ENCODE peak calls at places on chromosome 5, in eight cellular contexts. One of them, this sample, is unnamed.

GRCh38 chr5:76388791-76389512 is 14.1 kb upstream of the IQGAP2 start:
- DNase-seq in uterus: no peak
- DNase-seq in brain microvascular endothelial cell: no peak
- DNase-seq in astrocyte of the spinal cord: no peak
- DNase-seq in pancreas: no peak
- DNase-seq in fibroblast of the aortic adventitia: no peak
- DNase-seq in endodermal cell: no peak
- DNase-seq in CD8-positive, alpha-beta memory T cell: no peak
- DNase-seq in this sample: no peak

GRCh38 chr5:35430381-35431162 is 187.1 kb upstream of the SPEF2 start:
- DNase-seq in uterus: no peak
- DNase-seq in CD8-positive, alpha-beta memory T cell: no peak
- DNase-seq in astrocyte of the spinal cord: no peak
- DNase-seq in fibroblast of the aortic adventitia: no peak
- DNase-seq in endodermal cell: no peak
- DNase-seq in pancreas: no peak
- DNase-seq in brain microvascular endothelial cell: no peak
- DNase-seq in this sample: no peak

GRCh38 chr5:145010834-145011233 is 824.3 kb downstream of the PRELID2 start:
- DNase-seq in CD8-positive, alpha-beta memory T cell: no peak
- DNase-seq in astrocyte of the spinal cord: no peak
- DNase-seq in fibroblast of the aortic adventitia: no peak
- DNase-seq in brain microvascular endothelial cell: no peak
- DNase-seq in endodermal cell: no peak
- DNase-seq in uterus: no peak
- DNase-seq in pancreas: no peak
- DNase-seq in this sample: no peak

GRCh38 chr5:143106175-143106574 is 297.3 kb downstream of the NR3C1 start:
- DNase-seq in endodermal cell: no peak
- DNase-seq in pancreas: peak
- DNase-seq in CD8-positive, alpha-beta memory T cell: no peak
- DNase-seq in astrocyte of the spinal cord: peak
- DNase-seq in brain microvascular endothelial cell: peak
- DNase-seq in uterus: peak
- DNase-seq in fibroblast of the aortic adventitia: peak
- DNase-seq in this sample: no peak

GRCh38 chr5:161546463-161547301 is at the start of gene GABRB2:
- DNase-seq in uterus: no peak
- DNase-seq in astrocyte of the spinal cord: peak
- DNase-seq in brain microvascular endothelial cell: no peak
- DNase-seq in endodermal cell: peak
- DNase-seq in CD8-positive, alpha-beta memory T cell: no peak
- DNase-seq in fibroblast of the aortic adventitia: peak
- DNase-seq in pancreas: peak
- DNase-seq in this sample: no peak

GRCh38 chr5:45454114-45454513 is 242.1 kb downstream of the HCN1 start:
- DNase-seq in astrocyte of the spinal cord: peak
- DNase-seq in brain microvascular endothelial cell: peak
- DNase-seq in fibroblast of the aortic adventitia: no peak
- DNase-seq in pancreas: peak
- DNase-seq in uterus: no peak
- DNase-seq in endodermal cell: peak
- DNase-seq in CD8-positive, alpha-beta memory T cell: no peak
- DNase-seq in this sample: no peak

GRCh38 chr5:10762178-10762775 is 1.2 kb upstream of the DAP start:
- DNase-seq in CD8-positive, alpha-beta memory T cell: no peak
- DNase-seq in pancreas: no peak
- DNase-seq in fibroblast of the aortic adventitia: peak
- DNase-seq in endodermal cell: peak
- DNase-seq in brain microvascular endothelial cell: no peak
- DNase-seq in astrocyte of the spinal cord: no peak
- DNase-seq in uterus: peak
- DNase-seq in this sample: no peak

GRCh38 chr5:174511711-174512253 is 212.6 kb upstream of the MSX2 start:
- DNase-seq in endodermal cell: no peak
- DNase-seq in brain microvascular endothelial cell: no peak
- DNase-seq in CD8-positive, alpha-beta memory T cell: no peak
- DNase-seq in fibroblast of the aortic adventitia: peak
- DNase-seq in astrocyte of the spinal cord: no peak
- DNase-seq in pancreas: no peak
- DNase-seq in uterus: no peak
- DNase-seq in this sample: no peak

GRCh38 chr5:151081426-151082273 is 816 bp upstream of the TNIP1 start:
- DNase-seq in endodermal cell: no peak
- DNase-seq in astrocyte of the spinal cord: no peak
- DNase-seq in CD8-positive, alpha-beta memory T cell: no peak
- DNase-seq in uterus: peak
- DNase-seq in pancreas: no peak
- DNase-seq in fibroblast of the aortic adventitia: no peak
- DNase-seq in brain microvascular endothelial cell: peak
- DNase-seq in this sample: no peak

GRCh38 chr5:54278031-54278830 is 32.1 kb downstream of the ARL15 start:
- DNase-seq in uterus: no peak
- DNase-seq in pancreas: no peak
- DNase-seq in CD8-positive, alpha-beta memory T cell: no peak
- DNase-seq in brain microvascular endothelial cell: no peak
- DNase-seq in astrocyte of the spinal cord: no peak
- DNase-seq in endodermal cell: no peak
- DNase-seq in fibroblast of the aortic adventitia: no peak
- DNase-seq in this sample: no peak

GRCh38 chr5:159273923-159274322 is 10.8 kb downstream of the UBLCP1 start:
- DNase-seq in endodermal cell: no peak
- DNase-seq in fibroblast of the aortic adventitia: no peak
- DNase-seq in brain microvascular endothelial cell: no peak
- DNase-seq in pancreas: no peak
- DNase-seq in uterus: no peak
- DNase-seq in astrocyte of the spinal cord: no peak
- DNase-seq in CD8-positive, alpha-beta memory T cell: no peak
- DNase-seq in this sample: no peak

GRCh38 chr5:50717615-50718014 is 51.2 kb downstream of the PARP8 start:
- DNase-seq in uterus: no peak
- DNase-seq in fibroblast of the aortic adventitia: no peak
- DNase-seq in CD8-positive, alpha-beta memory T cell: no peak
- DNase-seq in brain microvascular endothelial cell: no peak
- DNase-seq in pancreas: no peak
- DNase-seq in endodermal cell: no peak
- DNase-seq in astrocyte of the spinal cord: no peak
- DNase-seq in this sample: no peak

GRCh38 chr5:158154226-158155005 is 295.5 kb upstream of the CLINT1 start:
- DNase-seq in fibroblast of the aortic adventitia: peak
- DNase-seq in CD8-positive, alpha-beta memory T cell: no peak
- DNase-seq in brain microvascular endothelial cell: peak
- DNase-seq in endodermal cell: no peak
- DNase-seq in uterus: peak
- DNase-seq in pancreas: peak
- DNase-seq in astrocyte of the spinal cord: peak
- DNase-seq in this sample: no peak

GRCh38 chr5:150321784-150322183 is 19.1 kb upstream of the ARSI start:
- DNase-seq in CD8-positive, alpha-beta memory T cell: no peak
- DNase-seq in pancreas: no peak
- DNase-seq in brain microvascular endothelial cell: no peak
- DNase-seq in fibroblast of the aortic adventitia: peak
- DNase-seq in astrocyte of the spinal cord: no peak
- DNase-seq in endodermal cell: no peak
- DNase-seq in uterus: no peak
- DNase-seq in this sample: no peak

GRCh38 chr5:64876203-64876602 is 107.5 kb downstream of the CWC27 start:
- DNase-seq in pancreas: no peak
- DNase-seq in endodermal cell: no peak
- DNase-seq in uterus: no peak
- DNase-seq in fibroblast of the aortic adventitia: peak
- DNase-seq in brain microvascular endothelial cell: no peak
- DNase-seq in CD8-positive, alpha-beta memory T cell: no peak
- DNase-seq in astrocyte of the spinal cord: no peak
- DNase-seq in this sample: no peak

GRCh38 chr5:116305899-116306298 is 221.1 kb downstream of the COMMD10 start:
- DNase-seq in brain microvascular endothelial cell: no peak
- DNase-seq in uterus: no peak
- DNase-seq in astrocyte of the spinal cord: no peak
- DNase-seq in CD8-positive, alpha-beta memory T cell: no peak
- DNase-seq in endodermal cell: no peak
- DNase-seq in fibroblast of the aortic adventitia: no peak
- DNase-seq in pancreas: no peak
- DNase-seq in this sample: no peak

GRCh38 chr5:4453650-4454049 is 686.5 kb upstream of the ADAMTS16 start:
- DNase-seq in fibroblast of the aortic adventitia: no peak
- DNase-seq in endodermal cell: no peak
- DNase-seq in brain microvascular endothelial cell: no peak
- DNase-seq in uterus: no peak
- DNase-seq in CD8-positive, alpha-beta memory T cell: no peak
- DNase-seq in astrocyte of the spinal cord: no peak
- DNase-seq in pancreas: no peak
- DNase-seq in this sample: no peak

GRCh38 chr5:55927861-55928655 is 66.7 kb downstream of the IL6ST start:
- DNase-seq in fibroblast of the aortic adventitia: no peak
- DNase-seq in brain microvascular endothelial cell: no peak
- DNase-seq in pancreas: no peak
- DNase-seq in astrocyte of the spinal cord: no peak
- DNase-seq in CD8-positive, alpha-beta memory T cell: no peak
- DNase-seq in endodermal cell: no peak
- DNase-seq in uterus: no peak
- DNase-seq in this sample: no peak

GRCh38 chr5:177426566-177427210 is at the start of gene GRK6:
- DNase-seq in brain microvascular endothelial cell: peak
- DNase-seq in uterus: peak
- DNase-seq in pancreas: peak
- DNase-seq in endodermal cell: peak
- DNase-seq in astrocyte of the spinal cord: no peak
- DNase-seq in fibroblast of the aortic adventitia: no peak
- DNase-seq in CD8-positive, alpha-beta memory T cell: peak
- DNase-seq in this sample: no peak

GRCh38 chr5:132254321-132254977 is 3.0 kb upstream of the PDLIM4 start:
- DNase-seq in astrocyte of the spinal cord: no peak
- DNase-seq in endodermal cell: peak
- DNase-seq in fibroblast of the aortic adventitia: peak
- DNase-seq in uterus: peak
- DNase-seq in pancreas: peak
- DNase-seq in CD8-positive, alpha-beta memory T cell: no peak
- DNase-seq in brain microvascular endothelial cell: no peak
- DNase-seq in this sample: no peak

GRCh38 chr5:10583663-10584572 is 20.0 kb downstream of the ANKRD33B start:
- DNase-seq in fibroblast of the aortic adventitia: no peak
- DNase-seq in endodermal cell: no peak
- DNase-seq in astrocyte of the spinal cord: no peak
- DNase-seq in pancreas: no peak
- DNase-seq in uterus: no peak
- DNase-seq in CD8-positive, alpha-beta memory T cell: no peak
- DNase-seq in brain microvascular endothelial cell: no peak
- DNase-seq in this sample: no peak

GRCh38 chr5:171776176-171776575 is 9.4 kb upstream of the SMIM23 start:
- DNase-seq in uterus: no peak
- DNase-seq in endodermal cell: no peak
- DNase-seq in astrocyte of the spinal cord: no peak
- DNase-seq in CD8-positive, alpha-beta memory T cell: no peak
- DNase-seq in brain microvascular endothelial cell: no peak
- DNase-seq in pancreas: no peak
- DNase-seq in fibroblast of the aortic adventitia: no peak
- DNase-seq in this sample: no peak

GRCh38 chr5:21195145-21195544 is 1207.1 kb upstream of the CDH18 start:
- DNase-seq in fibroblast of the aortic adventitia: no peak
- DNase-seq in brain microvascular endothelial cell: no peak
- DNase-seq in uterus: no peak
- DNase-seq in pancreas: no peak
- DNase-seq in endodermal cell: no peak
- DNase-seq in CD8-positive, alpha-beta memory T cell: no peak
- DNase-seq in astrocyte of the spinal cord: peak
- DNase-seq in this sample: no peak

GRCh38 chr5:169301386-169301930 is 519 bp upstream of the SLIT3 start:
- DNase-seq in uterus: no peak
- DNase-seq in CD8-positive, alpha-beta memory T cell: no peak
- DNase-seq in fibroblast of the aortic adventitia: peak
- DNase-seq in pancreas: peak
- DNase-seq in endodermal cell: peak
- DNase-seq in brain microvascular endothelial cell: no peak
- DNase-seq in astrocyte of the spinal cord: no peak
- DNase-seq in this sample: no peak
- H3K4me3 ChIP-seq in uterus: peak
- H3K4me3 ChIP-seq in CD8-positive, alpha-beta memory T cell: no peak
- H3K4me3 ChIP-seq in fibroblast of the aortic adventitia: peak
- H3K4me3 ChIP-seq in pancreas: peak
- H3K4me3 ChIP-seq in endodermal cell: peak
- H3K4me3 ChIP-seq in brain microvascular endothelial cell: peak
- H3K4me3 ChIP-seq in astrocyte of the spinal cord: peak
- H3K4me3 ChIP-seq in this sample: no peak

DNA sequence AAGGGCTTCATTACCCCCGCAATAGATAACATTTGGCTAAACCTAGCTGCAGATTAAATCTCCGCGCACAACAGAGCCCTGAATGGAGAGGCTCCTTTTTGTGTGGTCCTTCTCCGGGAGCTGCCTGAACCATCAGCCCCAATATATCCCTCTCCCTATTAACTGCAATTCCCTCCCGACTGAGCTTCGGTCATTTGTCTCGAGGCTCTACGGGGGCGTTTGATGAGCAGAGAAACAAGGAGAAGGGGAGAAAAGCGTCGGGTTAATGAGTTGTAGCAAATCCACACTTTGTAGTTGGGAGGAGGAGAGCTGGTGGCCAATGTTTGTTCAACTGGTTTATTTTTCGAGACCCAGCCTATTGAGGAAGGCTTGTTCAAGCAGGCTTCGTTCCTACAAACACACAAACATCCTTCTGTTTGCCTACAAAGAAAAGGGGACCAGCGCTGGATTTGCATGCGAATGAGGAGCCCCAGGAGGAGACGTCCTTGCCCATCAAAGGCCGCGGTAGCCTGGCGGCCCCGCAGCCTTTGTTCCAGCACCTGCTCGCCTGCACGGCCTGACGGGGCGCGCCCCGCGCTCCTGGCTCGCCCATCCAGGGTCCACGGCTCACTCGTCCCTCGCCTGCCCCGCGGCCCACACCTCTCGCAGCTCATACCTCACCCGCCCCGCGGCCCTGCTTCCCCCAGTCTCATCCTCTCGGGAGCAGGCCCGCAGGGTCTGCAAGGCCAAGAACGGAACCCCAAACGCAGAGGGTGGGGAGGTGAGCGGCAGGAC is 4.7 kb downstream of the FOXD1 start:
- DNase-seq in endodermal cell: peak
- DNase-seq in astrocyte of the spinal cord: peak
- DNase-seq in CD8-positive, alpha-beta memory T cell: no peak
- DNase-seq in fibroblast of the aortic adventitia: no peak
- DNase-seq in pancreas: no peak
- DNase-seq in brain microvascular endothelial cell: no peak
- DNase-seq in uterus: no peak
- DNase-seq in this sample: no peak
- H3K4me3 ChIP-seq in endodermal cell: no peak
- H3K4me3 ChIP-seq in astrocyte of the spinal cord: peak
- H3K4me3 ChIP-seq in CD8-positive, alpha-beta memory T cell: no peak
- H3K4me3 ChIP-seq in fibroblast of the aortic adventitia: no peak
- H3K4me3 ChIP-seq in pancreas: no peak
- H3K4me3 ChIP-seq in brain microvascular endothelial cell: peak
- H3K4me3 ChIP-seq in uterus: no peak
- H3K4me3 ChIP-seq in this sample: no peak

GRCh38 chr5:179184521-179185050 is 124.4 kb downstream of the ZNF354C start:
- DNase-seq in CD8-positive, alpha-beta memory T cell: no peak
- DNase-seq in brain microvascular endothelial cell: no peak
- DNase-seq in endodermal cell: no peak
- DNase-seq in astrocyte of the spinal cord: no peak
- DNase-seq in fibroblast of the aortic adventitia: no peak
- DNase-seq in uterus: no peak
- DNase-seq in pancreas: no peak
- DNase-seq in this sample: no peak
- H3K4me3 ChIP-seq in CD8-positive, alpha-beta memory T cell: no peak
- H3K4me3 ChIP-seq in brain microvascular endothelial cell: no peak
- H3K4me3 ChIP-seq in endodermal cell: no peak
- H3K4me3 ChIP-seq in astrocyte of the spinal cord: no peak
- H3K4me3 ChIP-seq in fibroblast of the aortic adventitia: no peak
- H3K4me3 ChIP-seq in uterus: no peak
- H3K4me3 ChIP-seq in pancreas: no peak
- H3K4me3 ChIP-seq in this sample: no peak

GRCh38 chr5:154273028-154273617 is 82.6 kb downstream of the GALNT10 start:
- DNase-seq in brain microvascular endothelial cell: no peak
- DNase-seq in CD8-positive, alpha-beta memory T cell: no peak
- DNase-seq in pancreas: no peak
- DNase-seq in fibroblast of the aortic adventitia: peak
- DNase-seq in endodermal cell: peak
- DNase-seq in astrocyte of the spinal cord: peak
- DNase-seq in uterus: no peak
- DNase-seq in this sample: peak
- H3K4me3 ChIP-seq in brain microvascular endothelial cell: no peak
- H3K4me3 ChIP-seq in CD8-positive, alpha-beta memory T cell: no peak
- H3K4me3 ChIP-seq in pancreas: no peak
- H3K4me3 ChIP-seq in fibroblast of the aortic adventitia: no peak
- H3K4me3 ChIP-seq in endodermal cell: no peak
- H3K4me3 ChIP-seq in astrocyte of the spinal cord: no peak
- H3K4me3 ChIP-seq in uterus: no peak
- H3K4me3 ChIP-seq in this sample: no peak

This sample was measured in GM12864.